ENCODE peak calls at places on chromosomes 12 and 14, in four cellular contexts. One of them, this sample, is unnamed.

GRCh38 chr14:91119556-91120311 is 5.9 kb downstream of the DGLUCY start:
- DNase-seq in Calu3: peak
- DNase-seq in skeletal muscle cell: peak
- DNase-seq in naive thymus-derived CD4-positive, alpha-beta T cell: no peak
- DNase-seq in this sample: no peak

GRCh38 chr14:102207831-102208365 is 68.2 kb downstream of the WDR20 start:
- DNase-seq in skeletal muscle cell: no peak
- DNase-seq in Calu3: no peak
- DNase-seq in naive thymus-derived CD4-positive, alpha-beta T cell: no peak
- DNase-seq in this sample: no peak

GRCh38 chr14:63457498-63457897 is 85.7 kb downstream of the PPP2R5E start:
- DNase-seq in naive thymus-derived CD4-positive, alpha-beta T cell: no peak
- DNase-seq in Calu3: no peak
- DNase-seq in skeletal muscle cell: no peak
- DNase-seq in this sample: no peak

GRCh38 chr14:101972126-101972785 is 7.9 kb downstream of the DYNC1H1 start:
- DNase-seq in skeletal muscle cell: peak
- DNase-seq in naive thymus-derived CD4-positive, alpha-beta T cell: no peak
- DNase-seq in Calu3: peak
- DNase-seq in this sample: peak

GRCh38 chr12:104953323-104953722 is 4.8 kb downstream of the SLC41A2 start:
- DNase-seq in skeletal muscle cell: no peak
- DNase-seq in naive thymus-derived CD4-positive, alpha-beta T cell: no peak
- DNase-seq in Calu3: peak
- DNase-seq in this sample: no peak

GRCh38 chr12:46650688-46651087 is 175.1 kb downstream of the SLC38A4 start:
- DNase-seq in Calu3: no peak
- DNase-seq in skeletal muscle cell: no peak
- DNase-seq in naive thymus-derived CD4-positive, alpha-beta T cell: no peak
- DNase-seq in this sample: no peak

GRCh38 chr14:103463149-103463548 is 59.5 kb downstream of the CKB start:
- DNase-seq in Calu3: no peak
- DNase-seq in skeletal muscle cell: no peak
- DNase-seq in naive thymus-derived CD4-positive, alpha-beta T cell: no peak
- DNase-seq in this sample: no peak

GRCh38 chr14:105748204-105748578 is 221.8 kb downstream of the TMEM121 start:
- DNase-seq in naive thymus-derived CD4-positive, alpha-beta T cell: no peak
- DNase-seq in skeletal muscle cell: no peak
- DNase-seq in Calu3: peak
- DNase-seq in this sample: no peak

GRCh38 chr12:89069431-89069830 is 282.9 kb downstream of the DUSP6 start:
- DNase-seq in skeletal muscle cell: no peak
- DNase-seq in Calu3: no peak
- DNase-seq in naive thymus-derived CD4-positive, alpha-beta T cell: no peak
- DNase-seq in this sample: no peak

GRCh38 chr12:70255311-70255710 is 12.1 kb downstream of the CNOT2 start:
- DNase-seq in Calu3: no peak
- DNase-seq in naive thymus-derived CD4-positive, alpha-beta T cell: no peak
- DNase-seq in skeletal muscle cell: no peak
- DNase-seq in this sample: no peak

GRCh38 chr14:59688224-59689170 is 111.9 kb upstream of the CCDC175 start:
- DNase-seq in skeletal muscle cell: no peak
- DNase-seq in naive thymus-derived CD4-positive, alpha-beta T cell: no peak
- DNase-seq in Calu3: peak
- DNase-seq in this sample: no peak

GRCh38 chr12:113762155-113762848 is 203.8 kb downstream of the RBM19 start:
- DNase-seq in skeletal muscle cell: no peak
- DNase-seq in naive thymus-derived CD4-positive, alpha-beta T cell: no peak
- DNase-seq in Calu3: no peak
- DNase-seq in this sample: no peak

This sample was measured in GOT3.